ENCODE peak calls at places on chromosomes 5 and 9, in seven cellular contexts. V is cardiac muscle cell; Q is pancreas; B is CD4-positive, CD25-positive, alpha-beta regulatory T cell; F is upper lobe of right lung; R is mammary epithelial cell; E is effector memory CD4-positive, alpha-beta T cell. U is an unnamed sample.

GRCh38 chr5:2177244-2177643 is 294.5 kb upstream of the IRX4 start:
- DNase-seq in F (no peak), E (no peak), R (no peak), Q (no peak), V (no peak), B (no peak), U (no peak)

GRCh38 chr9:100725376-100725775 is 147.5 kb downstream of the CAVIN4 start:
- DNase-seq in B (no peak), E (no peak), R (no peak), Q (no peak), F (no peak), V (peak; percentile 70), U (no peak)

GRCh38 chr5:74275204-74275992 is 365.1 kb downstream of the ENC1 start:
- DNase-seq in V (peak; percentile 62), E (no peak), B (no peak), F (no peak), Q (no peak), R (no peak), U (no peak)

GRCh38 chr5:23367863-23368262 is 139.5 kb upstream of the PRDM9 start:
- DNase-seq in E (no peak), R (peak; percentile 7), B (no peak), F (no peak), Q (no peak), V (no peak), U (no peak)

GRCh38 chr5:38948501-38948900 is 102.7 kb downstream of the OSMR start:
- DNase-seq in E (no peak), B (no peak), F (no peak), Q (no peak), R (no peak), V (peak; percentile 53), U (no peak)

GRCh38 chr9:1219284-1219683 is 169.1 kb downstream of the DMRT2 start:
- DNase-seq in R (no peak), B (no peak), Q (no peak), E (no peak), F (no peak), V (no peak), U (no peak)

GRCh38 chr5:54959673-54960418 is 25.5 kb downstream of the ESM1 start:
- DNase-seq in B (no peak), Q (no peak), V (peak; percentile 19), R (no peak), E (no peak), F (no peak), U (no peak)

GRCh38 chr9:38362912-38363588 is 29.5 kb upstream of the ALDH1B1 start:
- DNase-seq in R (peak; percentile 61), V (peak; percentile 86), Q (no peak), F (no peak), B (no peak), E (no peak), U (no peak)

GRCh38 chr5:10724799-10725507 is 36.1 kb downstream of the DAP start:
- DNase-seq in E (no peak), V (peak; percentile 91), R (peak; percentile 76), Q (peak; percentile 65), F (no peak), B (no peak), U (no peak)

GRCh38 chr5:97085787-97086181 is 56.6 kb downstream of the LIX1 start:
- DNase-seq in F (no peak), E (no peak), V (no peak), Q (no peak), R (no peak), B (no peak), U (no peak)

GRCh38 chr9:98656536-98656935 is 52.2 kb downstream of the GABBR2 start:
- DNase-seq in F (no peak), E (no peak), V (no peak), R (no peak), Q (no peak), B (no peak), U (no peak)

GRCh38 chr5:79378510-79379186 is 135.3 kb downstream of the HOMER1 start:
- DNase-seq in R (no peak), F (no peak), B (no peak), E (no peak), Q (no peak), V (no peak), U (no peak)

GRCh38 chr5:59746261-59746765 is 147.2 kb downstream of the PDE4D start:
- DNase-seq in R (peak; percentile 72), Q (no peak), B (no peak), F (no peak), E (no peak), V (peak; percentile 46), U (no peak)

GRCh38 chr5:60295423-60295822 is 401.9 kb upstream of the PDE4D start:
- DNase-seq in Q (peak; percentile 19), R (peak; percentile 27), F (no peak), B (no peak), V (peak; percentile 52), E (no peak), U (no peak)

GRCh38 chr9:109907810-109908458 is 127.9 kb downstream of the PALM2AKAP2 start:
- DNase-seq in V (peak; percentile 33), F (no peak), E (no peak), B (no peak), Q (no peak), R (no peak), U (no peak)

GRCh38 chr9:120935383-120935857 is 8.8 kb upstream of the TRAF1 start:
- DNase-seq in R (peak; percentile 99), E (no peak), Q (peak; percentile 96), V (peak; percentile 97), B (no peak), F (peak; percentile 97), U (no peak)

GRCh38 chr5:14491505-14491904 is 90.1 kb upstream of the OTULINL start:
- DNase-seq in V (peak; percentile 75), Q (no peak), F (no peak), B (no peak), R (no peak), E (no peak), U (no peak)

DNA sequence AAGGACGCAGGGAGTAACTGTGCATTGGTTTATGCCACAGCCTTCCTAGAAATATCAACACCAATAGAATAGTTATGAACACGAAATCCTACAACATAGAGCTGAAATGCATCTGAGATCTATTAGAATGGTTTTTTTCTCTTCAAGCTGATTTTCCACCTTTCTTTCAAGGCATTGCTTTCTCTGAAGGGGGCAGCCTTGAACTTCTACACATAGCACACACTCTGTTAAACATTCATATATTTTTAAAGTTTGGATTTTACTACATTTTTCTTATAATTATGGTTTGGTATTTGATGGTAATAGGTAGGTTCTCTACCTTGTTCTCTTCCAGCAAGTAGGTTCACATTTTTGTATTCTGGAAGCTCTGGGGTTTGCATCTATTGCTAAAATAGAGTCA is 661.8 kb downstream of the SEMA5A start:
- DNase-seq in B (no peak), E (no peak), V (no peak), F (no peak), Q (no peak), R (no peak), U (no peak)
- H3K9me3 ChIP-seq in B (no peaks in the 10 kb centered on the region), E (no peaks in the 10 kb centered on the region), V (no peaks in the 10 kb centered on the region), F (no peaks in the 10 kb centered on the region), Q (no peaks in the 10 kb centered on the region), R (no peaks in the 10 kb centered on the region), U (no peaks in the 10 kb centered on the region)

DNA sequence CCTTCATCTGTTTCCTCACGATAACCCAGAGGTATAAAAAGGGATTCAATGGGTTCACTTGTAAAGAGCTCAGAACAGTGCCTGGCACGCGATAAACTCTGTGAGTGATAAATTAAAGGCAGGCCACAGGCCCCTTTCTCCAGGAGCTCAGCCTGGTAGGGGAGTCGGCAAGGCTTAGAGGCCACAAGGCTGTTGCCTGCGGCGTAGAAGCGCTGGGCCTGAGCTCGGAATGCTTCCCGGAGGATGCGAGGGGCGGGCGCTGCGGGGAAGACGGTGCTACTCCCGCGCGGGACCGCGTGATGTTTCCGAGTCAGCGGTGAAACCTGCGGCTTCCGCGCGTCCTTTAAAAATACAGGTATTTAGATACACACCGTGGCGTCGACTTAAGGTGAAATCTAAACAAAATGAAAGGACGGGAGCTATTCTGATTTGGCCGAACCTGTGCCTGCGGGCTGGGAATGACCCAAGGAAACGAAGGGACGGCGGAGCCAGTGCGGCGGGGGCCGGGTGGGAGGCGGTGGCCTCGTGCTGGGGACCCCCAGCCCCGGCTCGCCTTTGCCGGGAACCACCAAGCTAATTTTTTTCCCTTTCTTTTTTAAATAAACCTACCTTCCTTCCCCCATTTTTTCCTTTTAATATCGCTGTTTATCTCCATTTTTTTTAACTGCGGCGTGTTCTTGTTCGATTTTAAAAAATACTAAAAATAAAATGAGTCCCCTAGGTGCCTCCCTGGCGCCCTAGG is 6.2 kb downstream of the NKX2-5 start:
- DNase-seq in B (no peak), Q (no peak), E (no peak), F (no peak), R (no peak), V (no peak), U (no peak)
- H3K27me3 ChIP-seq in B (peaks cover 23% of the 10 kb centered on the region), Q (peaks cover 26% of the 10 kb centered on the region), E (peaks cover 43% of the 10 kb centered on the region), F (peaks cover 74% of the 10 kb centered on the region), R (peaks cover 24% of the 10 kb centered on the region), V (no peaks in the 10 kb centered on the region), U (peaks cover 28% of the 10 kb centered on the region)

GRCh38 chr5:143017992-143018391 is 247.8 kb downstream of the ARHGAP26 start:
- DNase-seq in F (no peak), V (no peak), B (no peak), E (no peak), Q (no peak), R (no peak), U (no peak)

GRCh38 chr5:143016777-143017374 is 246.7 kb downstream of the ARHGAP26 start:
- DNase-seq in E (no peak), Q (no peak), B (no peak), F (no peak), R (peak; percentile 33), V (peak; percentile 79), U (peak; percentile 53)

GRCh38 chr5:143019157-143019556 is 249.0 kb downstream of the ARHGAP26 start:
- DNase-seq in V (no peak), R (no peak), F (no peak), B (no peak), Q (no peak), E (no peak), U (no peak)

GRCh38 chr5:143021595-143021994 is 251.4 kb downstream of the ARHGAP26 start:
- DNase-seq in V (no peak), F (no peak), Q (no peak), R (no peak), B (no peak), E (no peak), U (no peak)

DNA sequence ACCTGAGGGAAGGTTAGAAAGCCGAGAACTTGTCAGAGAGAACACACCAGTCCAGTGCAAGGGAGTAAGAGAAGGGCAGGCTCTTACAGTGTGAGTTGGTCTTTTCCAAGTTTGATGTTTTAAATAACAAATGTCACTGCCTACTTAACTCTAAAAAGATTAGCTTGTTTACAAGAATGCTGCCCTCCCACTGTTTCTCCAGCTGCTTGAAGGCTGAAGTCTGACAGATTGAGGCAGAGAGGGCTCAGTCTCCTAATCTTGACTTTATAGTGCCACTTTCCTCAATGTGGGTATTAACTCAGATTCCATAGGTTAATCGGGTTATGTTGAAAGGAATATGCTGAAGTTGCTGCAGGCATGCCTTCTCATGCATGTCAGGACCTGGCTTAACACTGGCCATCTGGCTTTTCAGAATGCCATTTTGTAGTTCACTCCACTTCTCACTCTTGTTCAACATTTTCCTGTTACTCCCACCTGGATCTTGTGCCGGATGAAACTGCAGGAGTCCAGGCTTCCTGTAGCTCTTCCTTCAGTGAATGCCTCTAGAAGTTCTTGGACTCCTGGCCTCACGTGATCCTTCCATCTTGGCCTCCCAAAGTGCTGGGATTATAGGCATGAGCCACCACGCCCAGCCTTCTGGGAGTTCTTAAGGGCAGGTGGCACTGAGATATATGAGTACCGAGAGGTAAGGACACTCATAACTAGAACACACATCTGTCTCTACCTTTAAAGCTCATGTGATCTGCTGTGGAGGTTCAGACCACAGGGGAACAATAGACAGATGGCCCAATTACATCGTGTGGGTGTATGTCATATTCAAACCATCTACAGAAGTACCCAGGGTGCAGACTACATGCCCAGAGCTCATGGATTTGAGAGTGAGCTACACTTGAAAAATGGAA is 249.7 kb downstream of the ARHGAP26 start:
- DNase-seq in E (no peak), V (no peak), F (no peak), Q (no peak), B (no peak), R (no peak), U (no peak)
- H3K27ac ChIP-seq in E (no peak overlapping the region), V (peak overlapping the region; percentile 67), F (no peak overlapping the region), Q (no peak overlapping the region), B (no peak overlapping the region), R (no peak overlapping the region), U (no peak overlapping the region)

GRCh38 chr5:141371572-141372475 is 1.8 kb downstream of the PCDHGB3 start:
- DNase-seq in F (no peak), Q (no peak), R (no peak), B (no peak), E (no peak), V (no peak), U (no peak)
- H3K9me3 ChIP-seq in F (peaks cover 30% of the 10 kb centered on the region), Q (peaks cover 27% of the 10 kb centered on the region), R (peaks cover 24% of the 10 kb centered on the region), B (peaks cover 50% of the 10 kb centered on the region), E (peaks cover 5% of the 10 kb centered on the region), V (no peaks in the 10 kb centered on the region), U (no peaks in the 10 kb centered on the region)

U was measured in CD4-positive, alpha-beta memory T cell.